ENCODE peak calls at places on chromosomes 6 and 20, in five cellular contexts. S, I, E, Q and Z are unnamed samples.

GRCh38 chr6:106716966-106717365 is 87.6 kb downstream of the QRSL1 start:
- DNase-seq in I (no peak), S (no peak), Q (peak; percentile 29), E (no peak), Z (no peak)

GRCh38 chr6:148869589-148869988 is 122.8 kb downstream of the UST start:
- DNase-seq in Q (no peak), S (peak; percentile 80), I (peak; percentile 95), E (peak; percentile 56), Z (peak; percentile 95)

GRCh38 chr6:75334266-75335040 is 49.9 kb upstream of the TMEM30A start:
- DNase-seq in E (peak; percentile 62), S (peak; percentile 27), Q (no peak), I (peak; percentile 96), Z (peak; percentile 86)

GRCh38 chr6:119481981-119482380 is 132.4 kb upstream of the MAN1A1 start:
- DNase-seq in E (no peak), S (no peak), I (peak; percentile 51), Q (no peak), Z (no peak)

GRCh38 chr6:167855825-167856425 is 29.2 kb downstream of the AFDN start:
- DNase-seq in I (peak; percentile 99), Q (no peak), E (peak; percentile 35), S (peak; percentile 77), Z (peak; percentile 92)

GRCh38 chr20:56343861-56344381 is 14.9 kb upstream of the FAM210B start:
- DNase-seq in E (peak; percentile 72), I (peak; percentile 46), S (no peak), Q (no peak), Z (no peak)

GRCh38 chr6:99951016-99951805 is 42.8 kb downstream of the MCHR2 start:
- DNase-seq in I (no peak), Q (no peak), S (no peak), E (no peak), Z (no peak)

GRCh38 chr6:117919775-117920492 is 12.9 kb downstream of the SLC35F1 start:
- DNase-seq in I (no peak), S (no peak), E (peak; percentile 39), Q (no peak), Z (no peak)

GRCh38 chr6:5968817-5969726 is 37.7 kb downstream of the NRN1 start:
- DNase-seq in E (no peak), I (no peak), Q (no peak), S (no peak), Z (peak; percentile 18)

GRCh38 chr6:54232703-54233102 is 75.5 kb upstream of the TINAG start:
- DNase-seq in Q (no peak), S (no peak), E (no peak), I (no peak), Z (no peak)

GRCh38 chr6:28657756-28658465 is 132.2 kb downstream of the GPX5 start:
- DNase-seq in S (peak; percentile 8), I (peak; percentile 81), Q (peak; percentile 59), E (peak; percentile 81), Z (peak; percentile 49)

GRCh38 chr20:55515831-55516230 is 489.5 kb downstream of the CBLN4 start:
- DNase-seq in E (no peak), Q (no peak), S (no peak), I (no peak), Z (no peak)

GRCh38 chr6:39236742-39237141 is 7.5 kb upstream of the KCNK5 start:
- DNase-seq in Q (no peak), S (no peak), E (no peak), I (no peak), Z (no peak)

GRCh38 chr20:52975024-52975732 is 3.0 kb downstream of the TSHZ2 start:
- DNase-seq in Q (no peak), E (no peak), S (no peak), I (no peak), Z (no peak)

GRCh38 chr6:18118330-18118729 is 4.1 kb downstream of the NHLRC1 start:
- DNase-seq in E (no peak), I (no peak), S (no peak), Q (no peak), Z (no peak)

GRCh38 chr20:39893013-39893685 is 795.9 kb downstream of the MAFB start:
- DNase-seq in E (peak; percentile 27), S (peak; percentile 60), I (peak; percentile 71), Q (no peak), Z (peak; percentile 69)

GRCh38 chr20:3889489-3890409 is 562 bp downstream of the PANK2 start:
- DNase-seq in S (no peak), I (no peak), E (peak; percentile 46), Q (peak; percentile 63), Z (peak; percentile 33)

GRCh38 chr20:8671366-8671943 is 397.4 kb upstream of the PLCB4 start:
- DNase-seq in I (no peak), E (no peak), S (no peak), Q (no peak), Z (no peak)

GRCh38 chr6:141562801-141563763 is 569.6 kb upstream of the GJE1 start:
- DNase-seq in Q (peak; percentile 42), S (peak; percentile 75), E (peak; percentile 93), I (peak; percentile 97), Z (peak; percentile 94)
- H3K4me3 ChIP-seq in Q (peak overlapping the region; percentile 13), S (no peak overlapping the region), E (peak overlapping the region; percentile 6), I (peak overlapping the region; percentile 5), Z (peak overlapping the region; percentile 6)

DNA sequence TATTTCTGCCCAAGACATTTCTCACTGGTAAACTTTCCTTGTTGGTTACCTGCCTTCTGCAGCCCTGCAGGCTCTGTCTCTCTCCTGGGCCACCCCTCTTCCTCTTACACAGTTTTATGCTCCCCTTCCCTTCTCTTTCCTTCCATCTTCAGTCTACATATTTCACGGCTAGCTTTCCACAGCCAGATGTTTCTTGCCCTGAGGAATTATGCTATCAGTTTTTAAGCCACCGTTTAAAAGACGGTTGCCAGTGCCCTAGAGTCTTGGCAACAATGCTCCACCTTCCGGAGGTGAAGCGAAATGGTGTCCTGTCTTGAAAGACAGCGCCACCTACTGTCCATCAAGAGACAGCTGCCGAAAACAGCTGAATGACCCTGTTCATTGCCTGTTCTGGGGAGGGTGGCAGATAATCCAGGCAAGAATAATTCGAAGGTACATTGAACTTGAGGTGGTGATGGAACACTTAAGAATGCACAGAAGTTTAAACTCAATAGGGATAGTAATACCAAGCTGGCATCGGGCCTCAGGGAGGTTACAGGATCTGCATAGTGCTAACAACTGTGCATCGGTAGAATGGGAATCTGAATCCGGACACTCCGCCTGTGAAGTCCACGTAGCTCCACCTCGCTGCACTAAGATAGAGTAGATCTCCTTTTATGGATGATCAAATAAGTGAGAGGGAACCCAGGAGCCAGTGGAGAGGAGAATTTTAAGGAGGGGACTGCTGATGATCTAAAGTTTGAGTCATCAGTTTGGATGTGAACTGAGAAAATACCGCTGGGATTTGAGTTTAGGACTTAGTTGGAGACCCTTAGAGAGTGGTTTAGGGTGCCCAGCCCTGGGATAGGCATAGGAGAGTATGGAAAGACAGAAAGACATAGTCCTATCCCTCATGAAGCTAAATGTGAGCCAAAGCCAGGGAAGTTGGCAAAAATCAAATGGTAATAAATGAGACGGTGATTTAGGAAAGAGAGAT is 4.8 kb upstream of the TRIM40 start:
- DNase-seq in S (peak; percentile 64), I (peak; percentile 87), Q (peak; percentile 78), E (peak; percentile 88), Z (peak; percentile 79)
- TF ChIP-seq CTCF in S (peak; percentile 99), I (peak; percentile 100), Q (peak; percentile 97), E (peak; percentile 100), Z (peak; percentile 100)

GRCh38 chr6:2960935-2961334 is 10.4 kb downstream of the SERPINB6 start:
- DNase-seq in I (no peak), Q (no peak), E (no peak), S (no peak), Z (no peak)
- H3K4me3 ChIP-seq in I (no peak overlapping the region), Q (no peak overlapping the region), E (no peak overlapping the region), S (no peak overlapping the region), Z (no peak overlapping the region)

GRCh38 chr20:23180451-23180921 is 94.4 kb upstream of the CD93 start:
- DNase-seq in E (no peak), S (no peak), I (no peak), Q (no peak), Z (no peak)

GRCh38 chr20:23179766-23180403 is 93.8 kb upstream of the CD93 start:
- DNase-seq in Q (no peak), I (peak; percentile 61), E (no peak), S (no peak), Z (no peak)

GRCh38 chr20:23174821-23175220 is 88.7 kb upstream of the CD93 start:
- DNase-seq in Q (no peak), E (no peak), S (no peak), I (no peak), Z (no peak)

DNA sequence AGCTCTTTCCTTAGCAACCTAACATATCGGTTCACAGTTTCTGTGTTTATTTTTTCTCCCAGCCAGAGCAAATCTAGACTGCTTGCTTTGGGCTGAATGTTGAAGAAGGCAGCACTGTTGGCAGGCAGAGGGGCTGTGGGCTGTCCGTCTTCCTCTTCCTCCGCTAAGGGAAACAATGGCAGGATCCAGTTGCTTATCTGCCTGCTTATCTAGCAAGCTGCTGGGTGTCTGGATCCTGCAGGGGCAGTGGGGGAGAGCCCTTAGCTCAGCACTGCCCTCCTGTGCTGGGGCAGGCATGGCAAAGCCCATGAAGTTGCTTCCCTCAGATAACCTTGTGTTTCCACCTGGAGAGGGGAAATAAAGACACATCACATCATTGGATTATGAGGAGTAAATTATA is 92.7 kb upstream of the CD93 start:
- DNase-seq in I (no peak), S (no peak), Q (no peak), E (no peak), Z (no peak)
- TF ChIP-seq CTCF in I (no peak), S (no peak), Q (no peak), E (no peak), Z (no peak)

DNA sequence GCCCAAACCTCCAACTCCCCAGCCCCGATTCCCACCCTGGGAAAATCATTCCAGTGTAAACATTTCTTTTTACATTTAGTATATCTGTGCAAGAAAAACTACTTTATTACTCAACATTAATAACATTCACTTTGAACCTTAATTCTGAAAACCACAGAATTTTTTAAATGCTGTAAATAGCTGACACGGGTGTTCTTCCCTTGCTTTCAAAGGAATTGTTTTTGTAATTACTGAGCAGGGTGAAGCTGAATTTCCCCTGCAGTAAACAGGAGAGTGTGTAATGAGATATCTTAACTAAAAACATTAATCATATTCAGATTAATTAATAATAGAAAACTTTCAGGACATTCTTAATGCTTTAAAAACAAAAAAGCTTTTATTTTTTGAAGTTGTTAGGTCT is 99.3 kb upstream of the CITED2 start:
- DNase-seq in E (no peak), I (peak; percentile 11), S (no peak), Q (no peak), Z (no peak)
- H3K4me3 ChIP-seq in E (peak overlapping the region; percentile 26), I (no peak overlapping the region), S (no peak overlapping the region), Q (no peak overlapping the region), Z (no peak overlapping the region)

GRCh38 chr20:44448753-44449546 is 26.7 kb upstream of the TTPAL start:
- DNase-seq in E (peak; percentile 46), S (no peak), Q (peak; percentile 61), I (peak; percentile 28), Z (no peak)
- TF ChIP-seq CTCF in E (peak; percentile 66), S (peak; percentile 15), Q (no peak), I (peak; percentile 40), Z (peak; percentile 22)